ENCODE peak calls at places on chromosomes 11 and 22, in six cellular contexts. J is fibroblast of pulmonary artery, S is AG09309, B is heart right ventricle, G is fibroblast of the aortic adventitia, K is PC-3. D is an unnamed sample.

GRCh38 chr11:34654491-34655334 is 33.8 kb downstream of the EHF start:
- DNase-seq in S (peak; percentile 38), K (peak; percentile 97), B (peak; percentile 44), J (peak; percentile 85), G (peak; percentile 62), D (peak; percentile 96)

GRCh38 chr11:116144387-116144958 is 628.3 kb downstream of the BUD13 start:
- DNase-seq in K (no peak), S (no peak), G (no peak), J (no peak), B (no peak), D (no peak)

GRCh38 chr11:62439785-62440602 is 21.2 kb downstream of the SCGB1A1 start:
- DNase-seq in K (peak; percentile 56), G (peak; percentile 89), B (peak; percentile 31), J (peak; percentile 74), S (no peak), D (peak; percentile 34)

GRCh38 chr11:100682247-100682969 is 4.7 kb upstream of the ARHGAP42 start:
- DNase-seq in J (peak; percentile 64), B (no peak), G (peak; percentile 68), K (peak; percentile 78), S (no peak), D (peak; percentile 27)

GRCh38 chr11:70326843-70327242 is 56.4 kb downstream of the PPFIA1 start:
- DNase-seq in J (no peak), B (no peak), G (no peak), S (no peak), K (no peak), D (no peak)

GRCh38 chr11:2586091-2586792 is 113.6 kb downstream of the KCNQ1OT1 start:
- DNase-seq in G (no peak), S (no peak), B (peak; percentile 8), K (no peak), J (no peak), D (no peak)

GRCh38 chr11:7904910-7905309 is 26.2 kb downstream of the OR10A6 start:
- DNase-seq in B (no peak), K (peak; percentile 66), J (peak; percentile 24), S (peak; percentile 37), G (peak; percentile 79), D (peak; percentile 8)

GRCh38 chr11:117572129-117572528 is 224.9 kb downstream of the DSCAML1 start:
- DNase-seq in K (no peak), J (no peak), G (no peak), S (no peak), B (no peak), D (no peak)

GRCh38 chr11:64687204-64687603 is 35.8 kb downstream of the NRXN2 start:
- DNase-seq in K (no peak), G (no peak), B (peak; percentile 58), J (no peak), S (no peak), D (no peak)

GRCh38 chr22:29351042-29351441 is 35.5 kb upstream of the RASL10A start:
- DNase-seq in J (no peak), S (no peak), G (no peak), B (no peak), K (no peak), D (no peak)

GRCh38 chr22:30261134-30261533 is 5.5 kb downstream of the OSM start:
- DNase-seq in K (no peak), S (no peak), B (no peak), G (no peak), J (no peak), D (peak; percentile 25)

GRCh38 chr11:9969068-9969467 is 305.2 kb downstream of the SWAP70 start:
- DNase-seq in J (no peak), B (no peak), S (no peak), G (no peak), K (no peak), D (no peak)
- TF ChIP-seq CTCF in J (no peak), B (no peak), S (no peak), G (no peak), K (no peak), D (no peak)

GRCh38 chr22:45598596-45599217 is 72.9 kb upstream of the ATXN10 start:
- DNase-seq in K (no peak), S (no peak), B (no peak), J (no peak), G (no peak), D (no peak)
- TF ChIP-seq CTCF in K (no peak), S (no peak), B (no peak), J (no peak), G (no peak), D (no peak)

GRCh38 chr22:36741968-36742367 is 34.0 kb downstream of the IFT27 start:
- DNase-seq in B (no peak), G (no peak), J (no peak), K (no peak), S (no peak), D (no peak)

GRCh38 chr22:36743591-36744412 is 32.1 kb downstream of the IFT27 start:
- DNase-seq in K (no peak), G (no peak), S (no peak), J (no peak), B (no peak), D (no peak)

GRCh38 chr22:36741204-36741793 is 34.6 kb downstream of the IFT27 start:
- DNase-seq in G (peak; percentile 10), J (peak; percentile 9), B (no peak), K (no peak), S (no peak), D (no peak)

GRCh38 chr22:36744413-36744765 is 31.5 kb downstream of the IFT27 start:
- DNase-seq in G (no peak), S (no peak), J (no peak), K (no peak), B (no peak), D (no peak)

DNA sequence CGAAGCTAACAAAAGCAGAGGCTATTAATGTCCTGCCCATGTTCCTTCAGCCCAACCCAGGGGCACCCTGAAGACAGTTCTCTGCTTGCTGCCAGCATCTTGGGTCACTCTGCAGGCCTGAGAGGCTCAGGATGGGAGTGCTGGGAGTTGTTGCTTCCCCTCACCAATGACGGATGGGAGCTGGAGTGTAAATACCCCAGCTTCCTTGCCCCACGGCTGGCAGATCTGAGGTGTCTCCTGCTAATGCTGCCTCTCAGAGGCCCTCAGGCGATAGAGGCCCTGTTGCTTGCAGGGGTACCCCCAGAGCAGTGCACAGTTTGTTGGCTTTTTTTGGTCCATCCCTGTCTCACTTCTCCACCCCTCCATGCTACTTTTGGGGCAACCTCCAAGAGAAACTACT is 32.9 kb downstream of the IFT27 start:
- DNase-seq in S (no peak), K (no peak), J (no peak), G (no peak), B (no peak), D (no peak)
- TF ChIP-seq CTCF in S (no peak), K (no peak), J (no peak), G (no peak), B (no peak), D (no peak)

DNA sequence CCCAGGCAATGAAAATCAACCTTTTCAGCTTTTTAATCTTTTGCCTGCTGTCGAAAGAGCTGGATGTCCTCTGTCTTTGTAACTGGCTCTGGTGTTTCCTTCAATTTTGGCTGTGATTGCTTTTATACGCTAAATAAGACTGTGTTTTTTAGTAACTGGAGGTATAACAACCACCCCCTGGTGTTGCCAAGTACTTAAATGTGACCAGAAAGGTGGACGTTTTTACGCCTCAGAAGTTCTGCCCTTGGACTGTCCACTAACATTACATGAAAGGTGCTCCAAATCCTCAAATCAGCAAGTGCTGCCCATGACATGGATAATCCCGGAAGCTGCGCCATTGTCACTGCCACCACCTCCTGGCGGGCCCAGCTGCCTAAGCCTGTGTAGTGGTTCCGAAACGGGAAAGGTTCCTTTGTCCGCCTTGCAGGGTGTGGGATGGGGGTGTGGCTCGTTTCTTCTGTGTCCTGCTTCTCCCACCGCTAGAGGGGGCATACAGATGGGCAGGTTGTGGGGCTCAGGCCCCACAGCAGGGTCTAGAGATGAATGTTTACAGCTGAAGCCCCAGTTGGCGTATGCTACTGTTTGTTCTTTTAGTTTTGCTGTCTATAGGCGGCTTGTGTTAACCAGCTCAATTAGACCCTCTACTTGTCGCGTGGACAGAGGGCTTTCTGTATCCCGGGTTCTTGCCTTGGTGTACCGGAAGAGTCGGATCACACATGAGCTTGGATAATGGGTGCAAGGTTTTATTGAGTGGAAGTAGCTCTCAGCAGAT is 82.2 kb upstream of the SEPTIN5 start:
- DNase-seq in G (peak; percentile 49), B (no peak), K (peak; percentile 31), S (peak; percentile 14), J (peak; percentile 51), D (peak; percentile 30)
- TF ChIP-seq CTCF in G (peak; percentile 75), B (peak; percentile 34), K (peak; percentile 55), S (peak; percentile 73), J (peak; percentile 66), D (no peak)

DNA sequence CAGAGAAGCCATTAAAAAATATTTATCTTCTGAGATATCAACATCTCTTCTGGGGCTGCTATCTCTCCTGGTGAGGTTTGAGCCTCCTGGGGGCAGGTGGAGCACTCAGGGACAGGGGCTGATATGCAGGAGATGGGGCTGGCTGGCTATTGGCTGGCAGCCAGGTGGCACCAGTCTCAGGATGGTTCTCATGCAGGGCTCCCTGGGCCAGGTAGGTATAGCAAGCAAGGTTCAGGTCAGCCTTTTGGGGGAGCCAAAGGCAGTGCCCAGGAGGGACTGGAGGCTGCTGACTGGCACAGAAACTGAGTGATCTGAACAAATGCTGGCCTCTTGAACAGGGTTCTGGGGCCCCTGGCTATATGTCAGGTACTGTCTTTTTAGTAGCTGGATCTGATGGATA is 29.7 kb upstream of the EMSY start:
- DNase-seq in B (no peak), K (no peak), S (no peak), G (no peak), J (no peak), D (no peak)
- TF ChIP-seq CTCF in B (no peak), K (no peak), S (no peak), G (no peak), J (no peak), D (no peak)

GRCh38 chr11:133136376-133136775 is 395.9 kb downstream of the OPCML start:
- DNase-seq in J (no peak), B (no peak), G (no peak), S (no peak), K (no peak), D (no peak)

GRCh38 chr11:133137270-133137669 is 395.0 kb downstream of the OPCML start:
- DNase-seq in B (no peak), S (no peak), J (no peak), K (no peak), G (no peak), D (no peak)

GRCh38 chr11:133133053-133133452 is 399.2 kb downstream of the OPCML start:
- DNase-seq in J (no peak), K (no peak), B (no peak), G (no peak), S (no peak), D (no peak)

GRCh38 chr11:133137939-133138338 is 394.4 kb downstream of the OPCML start:
- DNase-seq in S (no peak), K (no peak), J (no peak), B (no peak), G (no peak), D (no peak)

GRCh38 chr11:133134561-133135173 is 397.6 kb downstream of the OPCML start:
- DNase-seq in B (peak; percentile 46), J (peak; percentile 26), S (no peak), K (peak; percentile 30), G (no peak), D (peak; percentile 0)
- TF ChIP-seq CTCF in B (peak; percentile 83), J (peak; percentile 60), S (peak; percentile 57), K (peak; percentile 71), G (peak; percentile 16), D (peak; percentile 57)

D was measured in MCF 10A.